ENCODE peak calls at places on chromosomes 7 and 10, in four cellular contexts. One of them, this sample, is unnamed.

GRCh38 chr7:6273380-6273837 is 985 bp upstream of the CYTH3 start:
- DNase-seq in glutamatergic neuron: no peak
- DNase-seq in GM19239: no peak
- DNase-seq in HEK293T: no peak
- DNase-seq in this sample: no peak

GRCh38 chr7:55423277-55423711 is 58.2 kb downstream of the LANCL2 start:
- DNase-seq in GM19239: no peak
- DNase-seq in glutamatergic neuron: no peak
- DNase-seq in HEK293T: no peak
- DNase-seq in this sample: no peak

GRCh38 chr7:2720024-2720423 is 32.0 kb downstream of the AMZ1 start:
- DNase-seq in glutamatergic neuron: no peak
- DNase-seq in HEK293T: no peak
- DNase-seq in GM19239: no peak
- DNase-seq in this sample: no peak

GRCh38 chr7:80127412-80128150 is 7.0 kb upstream of the GNAI1 start:
- DNase-seq in HEK293T: no peak
- DNase-seq in glutamatergic neuron: no peak
- DNase-seq in GM19239: no peak
- DNase-seq in this sample: peak

GRCh38 chr10:115624448-115624847 is 531.3 kb downstream of the ATRNL1 start:
- DNase-seq in GM19239: no peak
- DNase-seq in glutamatergic neuron: no peak
- DNase-seq in HEK293T: no peak
- DNase-seq in this sample: no peak

GRCh38 chr10:124735491-124736286 is 8.5 kb downstream of the FAM53B start:
- DNase-seq in HEK293T: no peak
- DNase-seq in GM19239: no peak
- DNase-seq in glutamatergic neuron: no peak
- DNase-seq in this sample: no peak

GRCh38 chr7:151076863-151077704 is 3.5 kb downstream of the FASTK start:
- DNase-seq in GM19239: no peak
- DNase-seq in HEK293T: peak
- DNase-seq in glutamatergic neuron: peak
- DNase-seq in this sample: no peak

GRCh38 chr10:5540080-5540479 is 15.3 kb downstream of the CALML3 start:
- DNase-seq in GM19239: no peak
- DNase-seq in HEK293T: no peak
- DNase-seq in glutamatergic neuron: no peak
- DNase-seq in this sample: no peak

GRCh38 chr10:93113042-93113441 is 39.3 kb downstream of the CYP26A1 start:
- DNase-seq in GM19239: no peak
- DNase-seq in HEK293T: no peak
- DNase-seq in glutamatergic neuron: no peak
- DNase-seq in this sample: no peak

GRCh38 chr10:56123247-56123646 is 237.8 kb downstream of the ZWINT start:
- DNase-seq in HEK293T: no peak
- DNase-seq in glutamatergic neuron: no peak
- DNase-seq in GM19239: no peak
- DNase-seq in this sample: no peak

GRCh38 chr10:42928064-42928463 is 145.5 kb downstream of the BMS1 start:
- DNase-seq in HEK293T: no peak
- DNase-seq in GM19239: no peak
- DNase-seq in glutamatergic neuron: no peak
- DNase-seq in this sample: no peak

GRCh38 chr7:5237286-5237685 is 45.5 kb upstream of the SLC29A4 start:
- DNase-seq in glutamatergic neuron: no peak
- DNase-seq in GM19239: no peak
- DNase-seq in HEK293T: no peak
- DNase-seq in this sample: no peak

GRCh38 chr10:9149134-9149533 is 1094.6 kb downstream of the GATA3 start:
- DNase-seq in HEK293T: no peak
- DNase-seq in GM19239: no peak
- DNase-seq in glutamatergic neuron: no peak
- DNase-seq in this sample: no peak

GRCh38 chr7:16587785-16588184 is 57.8 kb downstream of the ANKMY2 start:
- DNase-seq in GM19239: no peak
- DNase-seq in glutamatergic neuron: no peak
- DNase-seq in HEK293T: no peak
- DNase-seq in this sample: peak

GRCh38 chr10:35160743-35161142 is 34.1 kb downstream of the CREM start:
- DNase-seq in HEK293T: no peak
- DNase-seq in glutamatergic neuron: no peak
- DNase-seq in GM19239: no peak
- DNase-seq in this sample: no peak

GRCh38 chr7:24740821-24741220 is 16.4 kb downstream of the GSDME start:
- DNase-seq in HEK293T: no peak
- DNase-seq in GM19239: no peak
- DNase-seq in glutamatergic neuron: no peak
- DNase-seq in this sample: no peak

GRCh38 chr7:28747854-28748253 is 210.3 kb downstream of the TRIL start:
- DNase-seq in HEK293T: no peak
- DNase-seq in GM19239: no peak
- DNase-seq in glutamatergic neuron: no peak
- DNase-seq in this sample: no peak

GRCh38 chr7:94276797-94277196 is 117.9 kb upstream of the COL1A2 start:
- DNase-seq in GM19239: no peak
- DNase-seq in glutamatergic neuron: no peak
- DNase-seq in HEK293T: peak
- DNase-seq in this sample: peak

GRCh38 chr7:144835166-144835611 is 664 bp downstream of the TPK1 start:
- DNase-seq in glutamatergic neuron: peak
- DNase-seq in HEK293T: peak
- DNase-seq in GM19239: no peak
- DNase-seq in this sample: peak

GRCh38 chr10:5929442-5929841 is 39.4 kb downstream of the FBH1 start:
- DNase-seq in HEK293T: no peak
- DNase-seq in GM19239: no peak
- DNase-seq in glutamatergic neuron: no peak
- DNase-seq in this sample: no peak

GRCh38 chr10:86775056-86775858 is 18.8 kb downstream of the BMPR1A start:
- DNase-seq in GM19239: peak
- DNase-seq in glutamatergic neuron: no peak
- DNase-seq in HEK293T: no peak
- DNase-seq in this sample: peak

GRCh38 chr10:118922226-118922625 is 107.3 kb upstream of the NANOS1 start:
- DNase-seq in HEK293T: no peak
- DNase-seq in glutamatergic neuron: no peak
- DNase-seq in GM19239: no peak
- DNase-seq in this sample: no peak

GRCh38 chr7:64879800-64880199 is 23.3 kb upstream of the ZNF273 start:
- DNase-seq in GM19239: no peak
- DNase-seq in HEK293T: no peak
- DNase-seq in glutamatergic neuron: no peak
- DNase-seq in this sample: no peak

GRCh38 chr7:134632052-134632451 is 14.6 kb upstream of the BPGM start:
- DNase-seq in GM19239: no peak
- DNase-seq in glutamatergic neuron: no peak
- DNase-seq in HEK293T: no peak
- DNase-seq in this sample: no peak

GRCh38 chr7:106568680-106569499 is 92.1 kb downstream of the CCDC71L start:
- DNase-seq in glutamatergic neuron: peak
- DNase-seq in GM19239: no peak
- DNase-seq in HEK293T: peak
- DNase-seq in this sample: peak

GRCh38 chr7:5426226-5426475 is 2.5 kb upstream of the TNRC18 start:
- DNase-seq in glutamatergic neuron: no peak
- DNase-seq in GM19239: no peak
- DNase-seq in HEK293T: no peak
- DNase-seq in this sample: no peak

GRCh38 chr7:15199482-15199881 is 296.9 kb upstream of the DGKB start:
- DNase-seq in glutamatergic neuron: no peak
- DNase-seq in HEK293T: no peak
- DNase-seq in GM19239: no peak
- DNase-seq in this sample: peak

GRCh38 chr10:82278401-82279182 is 403.6 kb downstream of the NRG3 start:
- DNase-seq in glutamatergic neuron: no peak
- DNase-seq in GM19239: no peak
- DNase-seq in HEK293T: no peak
- DNase-seq in this sample: no peak

GRCh38 chr10:114629083-114629823 is 28.8 kb downstream of the ABLIM1 start:
- DNase-seq in HEK293T: no peak
- DNase-seq in glutamatergic neuron: no peak
- DNase-seq in GM19239: no peak
- DNase-seq in this sample: no peak

GRCh38 chr10:84406592-84406991 is 78.2 kb downstream of the CCSER2 start:
- DNase-seq in GM19239: no peak
- DNase-seq in HEK293T: no peak
- DNase-seq in glutamatergic neuron: no peak
- DNase-seq in this sample: no peak

GRCh38 chr7:19772858-19773337 is 519 bp downstream of the TMEM196 start:
- DNase-seq in HEK293T: peak
- DNase-seq in glutamatergic neuron: peak
- DNase-seq in GM19239: no peak
- DNase-seq in this sample: peak

GRCh38 chr7:25669954-25670841 is 441.9 kb upstream of the NPVF start:
- DNase-seq in HEK293T: no peak
- DNase-seq in GM19239: no peak
- DNase-seq in glutamatergic neuron: no peak
- DNase-seq in this sample: peak

GRCh38 chr10:129945941-129946760 is 17.9 kb downstream of the EBF3 start:
- DNase-seq in HEK293T: no peak
- DNase-seq in GM19239: no peak
- DNase-seq in glutamatergic neuron: peak
- DNase-seq in this sample: no peak

GRCh38 chr10:3071405-3072198 is 4.3 kb downstream of the PFKP start:
- DNase-seq in glutamatergic neuron: no peak
- DNase-seq in GM19239: no peak
- DNase-seq in HEK293T: no peak
- DNase-seq in this sample: no peak

GRCh38 chr7:115838829-115839228 is 191.7 kb downstream of the TFEC start:
- DNase-seq in glutamatergic neuron: no peak
- DNase-seq in HEK293T: no peak
- DNase-seq in GM19239: no peak
- DNase-seq in this sample: peak

This sample was measured in A673.